ENCODE peak calls at places on chromosomes 1 and 21, in five cellular contexts. M, T, Y, P and G are unnamed samples.

GRCh38 chr21:46168238-46168637 is 12.9 kb upstream of the FTCD start:
- DNase-seq in Y (no peak), M (no peak), T (no peak), P (no peak), G (no peak)

GRCh38 chr1:106120789-106121188 is 935.7 kb upstream of the PRMT6 start:
- DNase-seq in P (no peak), Y (no peak), T (no peak), M (no peak), G (no peak)

GRCh38 chr1:183276386-183276785 is 90.3 kb downstream of the LAMC2 start:
- DNase-seq in Y (no peak), P (no peak), M (no peak), T (no peak), G (no peak)

GRCh38 chr1:228319352-228320088 is 87.1 kb downstream of the TRIM11 start:
- DNase-seq in Y (no peak), T (no peak), P (no peak), M (no peak), G (no peak)

GRCh38 chr1:180854456-180854855 is 58.2 kb upstream of the KIAA1614 start:
- DNase-seq in M (peak; percentile 77), P (peak; percentile 25), Y (no peak), T (no peak), G (no peak)

GRCh38 chr1:54615531-54616245 is 7.6 kb downstream of the FAM151A start:
- DNase-seq in P (no peak), T (no peak), M (no peak), Y (no peak), G (no peak)

GRCh38 chr1:26360051-26360806 is 6.3 kb upstream of the CRYBG2 start:
- DNase-seq in P (no peak), Y (peak; percentile 58), M (no peak), T (no peak), G (peak; percentile 72)

GRCh38 chr21:41100826-41101550 is 67.0 kb upstream of the BACE2 start:
- DNase-seq in T (no peak), P (no peak), Y (no peak), M (no peak), G (no peak)

GRCh38 chr1:215631489-215631888 is 64.4 kb downstream of the KCTD3 start:
- DNase-seq in Y (no peak), M (peak; percentile 14), T (no peak), P (no peak), G (no peak)

GRCh38 chr1:175373786-175374623 is 181.4 kb upstream of the KIAA0040 start:
- DNase-seq in P (peak; percentile 38), M (no peak), Y (peak; percentile 59), T (no peak), G (peak; percentile 79)

GRCh38 chr1:41073971-41074370 is 52.4 kb upstream of the SLFNL1 start:
- DNase-seq in T (no peak), M (peak; percentile 75), Y (no peak), P (peak; percentile 49), G (no peak)

GRCh38 chr1:18936814-18937481 is 19.5 kb downstream of the IFFO2 start:
- DNase-seq in M (no peak), P (no peak), T (no peak), Y (no peak), G (no peak)

GRCh38 chr1:160066829-160067720 is 2.9 kb downstream of the KCNJ10 start:
- DNase-seq in P (no peak), M (no peak), Y (no peak), T (no peak), G (no peak)

GRCh38 chr1:195637474-195637873 is 970.8 kb downstream of the KCNT2 start:
- DNase-seq in T (peak; percentile 7), P (no peak), Y (no peak), M (no peak), G (no peak)

GRCh38 chr1:12587981-12588620 is 29.9 kb downstream of the DHRS3 start:
- DNase-seq in Y (no peak), T (no peak), P (no peak), M (peak; percentile 89), G (no peak)

GRCh38 chr21:40049959-40050290 is 182.7 kb downstream of the PCP4 start:
- DNase-seq in T (no peak), M (no peak), P (no peak), Y (no peak), G (no peak)

GRCh38 chr1:109928591-109929111 is 18.0 kb downstream of the CSF1 start:
- DNase-seq in M (peak; percentile 94), P (peak; percentile 98), T (no peak), Y (no peak), G (no peak)

GRCh38 chr21:27464643-27465042 is 497.8 kb upstream of the ADAMTS5 start:
- DNase-seq in P (no peak), M (peak; percentile 16), Y (no peak), T (no peak), G (no peak)

GRCh38 chr1:206905295-206906164 is 8.3 kb downstream of the IL24 start:
- DNase-seq in T (peak; percentile 77), P (peak; percentile 86), Y (no peak), M (peak; percentile 94), G (no peak)

GRCh38 chr1:92419642-92420041 is 67.1 kb downstream of the GFI1 start:
- DNase-seq in T (no peak), P (no peak), M (no peak), Y (no peak), G (no peak)

GRCh38 chr1:235430991-235431390 is 63.8 kb downstream of the TBCE start:
- DNase-seq in Y (no peak), M (peak; percentile 85), T (no peak), P (peak; percentile 31), G (no peak)

GRCh38 chr1:235429143-235429542 is 61.9 kb downstream of the TBCE start:
- DNase-seq in Y (no peak), P (no peak), T (no peak), M (peak; percentile 20), G (no peak)

GRCh38 chr1:235434001-235434400 is 66.8 kb downstream of the TBCE start:
- DNase-seq in P (no peak), M (no peak), Y (no peak), T (no peak), G (no peak)
- TF ChIP-seq CTCF in P (no peak), M (no peak), Y (no peak), T (no peak), G (no peak)

GRCh38 chr1:118247593-118247992 is 62.6 kb upstream of the SPAG17 start:
- DNase-seq in M (peak; percentile 4), P (peak; percentile 21), Y (no peak), T (no peak), G (no peak)
- TF ChIP-seq CTCF in M (peak; percentile 54), P (peak; percentile 45), Y (no peak), T (peak; percentile 49), G (no peak)

GRCh38 chr1:3119748-3120524 is 50.9 kb downstream of the PRDM16 start:
- DNase-seq in M (peak; percentile 51), Y (no peak), P (no peak), T (no peak), G (no peak)
- TF ChIP-seq CTCF in M (no peak), Y (no peak), P (no peak), T (no peak), G (peak; percentile 28)

DNA sequence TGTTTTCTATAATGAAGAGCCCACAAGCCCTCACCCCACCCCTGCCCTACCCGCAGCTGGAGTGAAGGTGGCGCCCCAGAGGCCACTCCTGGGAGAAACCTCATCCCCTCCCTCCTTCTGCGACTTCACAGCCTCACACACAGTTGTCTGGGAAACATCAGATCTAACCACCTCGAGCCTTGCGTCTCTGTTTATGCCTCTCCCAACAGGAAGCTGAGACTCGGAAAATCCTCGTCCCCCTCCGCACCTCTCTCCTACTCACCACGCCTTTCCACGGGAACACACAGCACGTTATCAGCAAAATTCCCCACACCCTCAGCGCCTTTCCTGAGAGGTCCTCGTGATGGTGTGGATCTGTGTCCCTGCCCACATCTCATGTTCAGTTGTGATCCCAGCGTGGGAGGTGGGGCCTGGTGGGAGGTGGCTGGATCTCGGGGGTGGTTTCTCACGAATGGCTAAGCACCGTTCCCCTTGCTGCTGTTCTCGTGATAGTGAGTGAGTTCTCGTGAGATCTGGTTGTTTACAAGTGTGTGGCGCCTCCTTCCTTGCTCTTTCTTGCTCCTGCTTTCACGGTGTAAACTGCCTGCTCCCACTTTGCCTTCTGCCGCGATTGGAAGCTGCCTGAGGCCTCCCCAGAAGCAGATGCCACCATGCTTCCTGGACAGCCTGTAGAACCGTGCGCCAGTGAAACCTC is 190.6 kb downstream of the KIF26B start:
- DNase-seq in P (no peak), T (no peak), Y (no peak), M (no peak), G (no peak)
- TF ChIP-seq CTCF in P (no peak), T (no peak), Y (no peak), M (no peak), G (no peak)

DNA sequence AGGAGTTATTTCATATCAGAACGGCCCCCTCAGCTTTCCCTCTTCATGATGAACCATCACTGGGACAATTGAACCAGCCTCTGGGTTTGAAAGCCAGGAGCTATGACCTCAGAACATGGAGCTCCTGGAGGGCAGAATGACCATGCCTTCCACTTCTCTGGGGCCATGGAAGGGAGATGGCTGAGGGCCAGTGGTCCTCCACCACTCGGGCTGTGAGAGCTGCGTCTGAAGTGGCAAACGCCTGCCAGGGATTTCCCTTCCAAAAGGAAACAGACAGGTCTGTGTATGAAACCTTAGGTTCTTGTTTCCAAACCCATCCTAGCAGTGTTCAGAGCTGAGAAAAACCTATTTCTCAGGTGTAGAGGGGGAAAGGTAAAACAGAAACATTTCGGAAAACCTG is 22.5 kb downstream of the PKP1 start:
- DNase-seq in M (no peak), T (no peak), P (no peak), Y (no peak), G (no peak)
- TF ChIP-seq CTCF in M (no peak), T (no peak), P (no peak), Y (no peak), G (no peak)

GRCh38 chr1:17913326-17914115 is 158.4 kb downstream of the ACTL8 start:
- DNase-seq in T (no peak), Y (no peak), P (no peak), M (no peak), G (no peak)

GRCh38 chr1:17911789-17912188 is 156.7 kb downstream of the ACTL8 start:
- DNase-seq in M (no peak), Y (no peak), P (no peak), T (no peak), G (no peak)

GRCh38 chr1:17912491-17912890 is 157.4 kb downstream of the ACTL8 start:
- DNase-seq in T (no peak), M (no peak), Y (no peak), P (no peak), G (no peak)

GRCh38 chr1:17908945-17909344 is 153.8 kb downstream of the ACTL8 start:
- DNase-seq in T (no peak), Y (no peak), M (no peak), P (no peak), G (no peak)

DNA sequence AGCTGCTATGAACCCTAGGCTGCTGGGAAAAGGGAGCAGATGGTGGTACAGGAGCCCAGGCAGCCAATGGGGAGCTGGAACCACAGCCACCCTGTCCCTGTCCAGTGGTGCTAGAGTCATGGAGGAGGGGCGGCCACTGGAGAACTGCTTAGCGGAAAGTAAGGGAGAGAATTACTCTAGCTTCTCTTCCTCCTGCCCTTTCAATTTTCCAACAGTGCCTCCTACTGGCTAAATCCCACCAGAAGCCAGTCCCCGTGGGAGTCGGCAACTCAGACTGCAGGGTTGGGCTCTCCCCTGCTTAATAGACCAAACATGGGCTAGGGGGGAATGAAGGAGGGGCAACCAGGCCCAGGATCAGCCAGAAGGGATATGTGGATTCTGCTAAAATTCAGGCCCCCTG is 154.5 kb downstream of the ACTL8 start:
- DNase-seq in M (peak; percentile 3), Y (no peak), P (peak; percentile 49), T (no peak), G (peak; percentile 50)
- TF ChIP-seq CTCF in M (peak; percentile 62), Y (no peak), P (peak; percentile 56), T (peak; percentile 40), G (peak; percentile 36)